ENCODE peak calls at places on chromosomes 12 and 14, in four cellular contexts. A is stimulated activated CD4-positive, alpha-beta T cell treated with anti-CD3 and anti-CD28 coated beads, Interleukin-12 subunit alpha, Interleukin-12 subunit beta, amount 100 ng/mL, for 4 hours; N is ELR; C is DMS 273 treated with DMSO at 0.1 percent for 48 hours. X is an unnamed sample.
A peak's percentile ranks its signal among the peaks of the same experiment; 100 is the strongest.

GRCh38 chr14:80456200-80456599 is 244.9 kb upstream of the DIO2 start:
- DNase-seq in N (peak; percentile 28), A (no peak), C (no peak), X (no peak)

GRCh38 chr14:102363182-102363952 is 626 bp downstream of the TECPR2 start:
- DNase-seq in N (peak; percentile 91), C (no peak), A (peak; percentile 18), X (no peak)

GRCh38 chr14:87030182-87030581 is 962.8 kb downstream of the GALC start:
- DNase-seq in A (no peak), N (no peak), C (no peak), X (no peak)

GRCh38 chr12:65200007-65200665 is 30.8 kb downstream of the LEMD3 start:
- DNase-seq in C (no peak), N (peak; percentile 13), A (no peak), X (no peak)

GRCh38 chr12:93322784-93323183 is 54.9 kb upstream of the NUDT4 start:
- DNase-seq in C (no peak), A (no peak), N (peak; percentile 82), X (peak; percentile 25)

GRCh38 chr14:67522270-67522669 is 10.8 kb upstream of the PLEKHH1 start:
- DNase-seq in C (no peak), A (no peak), N (no peak), X (no peak)

GRCh38 chr12:96208346-96208745 is 14.2 kb downstream of the ELK3 start:
- DNase-seq in N (peak; percentile 74), A (no peak), C (no peak), X (no peak)

GRCh38 chr12:57740656-57741412 is 2.3 kb upstream of the AGAP2 start:
- DNase-seq in C (no peak), N (no peak), A (peak; percentile 55), X (no peak)

GRCh38 chr12:56474389-56474788 is 6.0 kb downstream of the SPRYD4 start:
- DNase-seq in A (no peak), N (no peak), C (no peak), X (no peak)

GRCh38 chr12:101927042-101927441 is 49.7 kb downstream of the DRAM1 start:
- DNase-seq in C (no peak), A (no peak), N (peak; percentile 22), X (no peak)

GRCh38 chr12:67457799-67458680 is 188.9 kb downstream of the CAND1 start:
- DNase-seq in C (no peak), N (no peak), A (no peak), X (no peak)

GRCh38 chr12:65778268-65779090 is 45.8 kb upstream of the HMGA2 start:
- DNase-seq in N (peak; percentile 89), C (no peak), A (no peak), X (no peak)

GRCh38 chr14:98259881-98260280 is 1012.1 kb downstream of the BCL11B start:
- DNase-seq in N (no peak), A (no peak), C (no peak), X (no peak)

GRCh38 chr12:55068416-55069010 is 48.7 kb downstream of the NEUROD4 start:
- DNase-seq in A (no peak), N (peak; percentile 71), C (peak; percentile 78), X (peak; percentile 13)

GRCh38 chr14:88559852-88560251 is 3.0 kb upstream of the ZC3H14 start:
- DNase-seq in A (no peak), N (peak; percentile 72), C (peak; percentile 17), X (no peak)

GRCh38 chr12:9745191-9745590 is 12.3 kb upstream of the CLECL1 start:
- DNase-seq in A (no peak), C (no peak), N (no peak), X (no peak)

GRCh38 chr14:24943024-24943423 is 106.9 kb downstream of the STXBP6 start:
- DNase-seq in N (no peak), C (no peak), A (no peak), X (no peak)

GRCh38 chr14:94317259-94317658 is 5.9 kb downstream of the SERPINA6 start:
- DNase-seq in N (no peak), C (no peak), A (no peak), X (no peak)

GRCh38 chr12:91651728-91652127 is 469.1 kb upstream of the DCN start:
- DNase-seq in A (no peak), N (no peak), C (no peak), X (no peak)

GRCh38 chr12:101089271-101089670 is 120.8 kb downstream of the SLC5A8 start:
- DNase-seq in N (no peak), A (no peak), C (no peak), X (no peak)

GRCh38 chr12:52246720-52247621 is 13.9 kb downstream of the KRT7 start:
- DNase-seq in C (peak; percentile 8), A (no peak), N (no peak), X (peak; percentile 8)

GRCh38 chr14:59565112-59565511 is 11.5 kb downstream of the CCDC175 start:
- DNase-seq in A (no peak), C (no peak), N (no peak), X (no peak)